ENCODE peak calls at places on chromosome 20, in five cellular contexts. U is pancreas, G is bronchial epithelial cell, F is thoracic aorta, C is GM23248. O is an unnamed sample. For H3K27me3, the result is how much of the 10 kb centered on the place peaks cover.

GRCh38 chr20:54745780-54746179 is 270.4 kb downstream of the DOK5 start:
- DNase-seq in F (no peak), U (no peak), C (no peak), G (no peak), O (no peak)

GRCh38 chr20:30505566-30505965 is 751.9 kb upstream of the DEFB115 start:
- DNase-seq in U (no peak), F (no peak), G (no peak), C (no peak), O (no peak)

GRCh38 chr20:63639093-63639860 is 12.4 kb upstream of the GMEB2 start:
- DNase-seq in G (no peak), F (no peak), U (no peak), C (no peak), O (no peak)

GRCh38 chr20:44171775-44172571 is 15.0 kb downstream of the JPH2 start:
- DNase-seq in G (no peak), C (peak), U (no peak), F (no peak), O (no peak)

GRCh38 chr20:45998761-45999160 is 9.9 kb upstream of the MMP9 start:
- DNase-seq in F (no peak), C (no peak), G (no peak), U (no peak), O (no peak)

GRCh38 chr20:49685161-49685601 is 28.5 kb downstream of the B4GALT5 start:
- DNase-seq in C (peak), G (no peak), F (no peak), U (no peak), O (no peak)

GRCh38 chr20:47353697-47354387 is 2.7 kb downstream of the ZMYND8 start:
- DNase-seq in U (no peak), F (no peak), G (no peak), C (peak), O (no peak)

GRCh38 chr20:57753332-57754164 is 43.7 kb upstream of the PMEPA1 start:
- DNase-seq in U (no peak), G (no peak), C (no peak), F (no peak), O (no peak)

GRCh38 chr20:50111120-50111828 is 1.7 kb downstream of the UBE2V1 start:
- DNase-seq in U (no peak), F (no peak), G (peak), C (peak), O (no peak)

DNA sequence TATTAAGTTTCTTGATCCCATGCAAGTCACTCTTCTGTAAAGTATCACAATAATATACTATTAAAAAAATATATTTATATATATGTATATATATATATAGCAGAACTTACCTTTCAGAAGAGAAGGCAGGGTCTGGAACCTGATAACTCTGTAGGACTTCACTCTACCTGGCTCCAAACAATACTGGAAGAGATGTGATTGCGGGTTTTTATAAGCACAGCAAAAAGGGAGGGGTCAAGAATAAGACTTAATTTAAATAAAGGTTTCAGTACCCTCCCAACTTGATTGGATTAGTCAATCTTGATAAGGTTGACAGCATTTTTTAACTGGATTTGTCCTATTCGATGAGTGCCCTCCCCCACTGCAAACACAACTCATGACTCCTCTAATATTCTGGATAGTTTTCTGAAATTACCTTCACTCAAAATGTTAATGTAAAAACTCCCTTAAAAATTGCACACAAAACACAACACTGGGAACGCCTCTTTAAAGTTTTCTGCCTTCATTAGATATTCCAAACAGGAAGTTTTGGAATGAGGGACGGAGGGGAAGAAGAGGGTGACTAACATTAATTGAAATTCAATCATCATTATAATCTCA is 4.0 kb upstream of the ZNF217 start:
- DNase-seq in U (no peak), C (no peak), G (no peak), F (no peak), O (no peak)
- H3K4me3 ChIP-seq in U (peak), C (no peak), G (peak), F (no peak), O (no peak)

DNA sequence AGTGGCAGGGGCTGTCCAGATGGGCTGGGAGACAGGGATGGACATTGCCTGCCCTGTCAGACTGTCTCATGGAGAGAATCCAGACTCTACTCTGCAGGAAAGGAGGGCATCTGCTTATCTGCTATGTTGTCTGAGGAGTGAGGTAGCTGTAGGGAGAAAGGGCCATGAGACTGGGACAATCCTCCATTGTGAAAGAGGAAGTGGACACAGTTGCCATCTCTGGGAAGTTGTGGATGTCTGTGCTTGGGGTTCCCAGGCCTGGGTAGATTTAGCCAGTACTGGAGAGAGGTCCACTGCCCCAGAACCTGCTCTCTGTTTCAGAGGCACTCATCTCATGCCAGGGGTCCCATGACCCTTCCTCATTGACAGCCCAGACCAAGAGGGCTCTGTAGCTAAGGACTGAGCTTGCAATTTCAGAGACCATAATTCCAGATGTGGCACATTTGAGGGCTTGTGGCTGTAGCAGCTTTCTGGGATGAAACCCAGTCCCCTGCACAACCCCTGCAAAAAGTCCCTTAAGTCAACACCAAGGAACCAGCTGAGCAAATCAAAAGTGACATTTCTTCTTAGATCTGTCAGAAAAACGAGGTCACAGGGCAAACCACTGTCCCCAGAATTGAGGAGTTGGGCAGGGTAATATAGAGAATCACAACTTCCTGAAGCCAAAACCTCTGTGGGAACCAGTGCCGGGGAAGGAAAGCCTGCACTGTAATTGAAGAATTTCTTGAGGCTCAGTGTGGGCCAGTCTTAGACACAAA is 4.1 kb upstream of the SIRPG start:
- DNase-seq in C (no peak), G (no peak), U (no peak), F (no peak), O (no peak)
- H3K27me3 ChIP-seq in C (under half), G (under half), U (under half), F (under half), O (under half)

GRCh38 chr20:51767018-51767866 is 948 bp downstream of the ATP9A start:
- DNase-seq in C (peak), U (peak), G (peak), F (no peak), O (peak)
- H3K4me3 ChIP-seq in C (peak), U (peak), G (peak), F (peak), O (peak)

GRCh38 chr20:326645-327031 is 1.3 kb downstream of the SOX12 start:
- DNase-seq in G (no peak), U (peak), C (peak), F (no peak), O (no peak)

GRCh38 chr20:324177-325042 is 942 bp upstream of the SOX12 start:
- DNase-seq in F (peak), U (peak), C (peak), G (peak), O (peak)

GRCh38 chr20:325889-326644 is 715 bp downstream of the SOX12 start:
- DNase-seq in F (peak), C (peak), G (no peak), U (peak), O (peak)

GRCh38 chr20:327041-327945 is 1.9 kb downstream of the SOX12 start:
- DNase-seq in F (peak), C (peak), G (peak), U (peak), O (peak)

GRCh38 chr20:325043-325888 is at the start of gene SOX12:
- DNase-seq in C (peak), U (peak), G (peak), F (peak), O (peak)
- H3K27me3 ChIP-seq in C (under half), U (under half), G (under half), F (under half), O (under half)

GRCh38 chr20:9359561-9360308 is 154.7 kb upstream of the LAMP5 start:
- DNase-seq in G (peak), F (no peak), C (peak), U (no peak), O (peak)
- H3K4me3 ChIP-seq in G (no peak), F (no peak), C (peak), U (no peak), O (no peak)